ENCODE peak calls at places on chromosomes 11 and 22, in eight cellular contexts. One of them, this sample, is unnamed. For H3K9me3 and H3K27me3, the result is how much of the 10 kb centered on the place peaks cover.

GRCh38 chr11:129372609-129373488 is 2.8 kb upstream of the BARX2 start:
- DNase-seq in tibial nerve: no peak
- DNase-seq in endodermal cell: peak
- DNase-seq in keratinocyte: no peak
- DNase-seq in GM23248: peak
- DNase-seq in sigmoid colon: no peak
- DNase-seq in fibroblast of lung: no peak
- DNase-seq in adrenal gland: no peak
- DNase-seq in this sample: no peak

GRCh38 chr11:90630176-90630575 is 407.3 kb upstream of the CHORDC1 start:
- DNase-seq in tibial nerve: no peak
- DNase-seq in endodermal cell: no peak
- DNase-seq in keratinocyte: no peak
- DNase-seq in GM23248: no peak
- DNase-seq in sigmoid colon: no peak
- DNase-seq in fibroblast of lung: no peak
- DNase-seq in adrenal gland: no peak
- DNase-seq in this sample: no peak

GRCh38 chr11:293852-294661 is 5.1 kb downstream of the PGGHG start:
- DNase-seq in tibial nerve: no peak
- DNase-seq in endodermal cell: peak
- DNase-seq in keratinocyte: no peak
- DNase-seq in GM23248: no peak
- DNase-seq in sigmoid colon: peak
- DNase-seq in fibroblast of lung: no peak
- DNase-seq in adrenal gland: no peak
- DNase-seq in this sample: no peak

GRCh38 chr22:31613904-31614296 is 48.1 kb downstream of the PISD start:
- DNase-seq in tibial nerve: no peak
- DNase-seq in endodermal cell: no peak
- DNase-seq in keratinocyte: no peak
- DNase-seq in GM23248: no peak
- DNase-seq in sigmoid colon: no peak
- DNase-seq in fibroblast of lung: no peak
- DNase-seq in adrenal gland: no peak
- DNase-seq in this sample: no peak

GRCh38 chr22:30922151-30922611 is 46.4 kb downstream of the MORC2 start:
- DNase-seq in tibial nerve: no peak
- DNase-seq in endodermal cell: no peak
- DNase-seq in keratinocyte: no peak
- DNase-seq in GM23248: peak
- DNase-seq in sigmoid colon: peak
- DNase-seq in fibroblast of lung: peak
- DNase-seq in adrenal gland: peak
- DNase-seq in this sample: peak

GRCh38 chr11:63520606-63521170 is 14.8 kb downstream of the LGALS12 start:
- DNase-seq in tibial nerve: no peak
- DNase-seq in endodermal cell: no peak
- DNase-seq in keratinocyte: no peak
- DNase-seq in GM23248: peak
- DNase-seq in sigmoid colon: no peak
- DNase-seq in fibroblast of lung: no peak
- DNase-seq in adrenal gland: no peak
- DNase-seq in this sample: peak

GRCh38 chr11:61952882-61953281 is 2.7 kb downstream of the BEST1 start:
- DNase-seq in tibial nerve: no peak
- DNase-seq in endodermal cell: no peak
- DNase-seq in keratinocyte: no peak
- DNase-seq in GM23248: no peak
- DNase-seq in sigmoid colon: no peak
- DNase-seq in fibroblast of lung: no peak
- DNase-seq in adrenal gland: no peak
- DNase-seq in this sample: no peak

GRCh38 chr11:2725367-2726300 is 25.8 kb upstream of the KCNQ1OT1 start:
- DNase-seq in tibial nerve: peak
- DNase-seq in endodermal cell: no peak
- DNase-seq in keratinocyte: no peak
- DNase-seq in GM23248: peak
- DNase-seq in sigmoid colon: peak
- DNase-seq in fibroblast of lung: peak
- DNase-seq in adrenal gland: no peak
- DNase-seq in this sample: no peak

GRCh38 chr11:116777056-116777455 is 4.3 kb upstream of the BUD13 start:
- DNase-seq in tibial nerve: no peak
- DNase-seq in endodermal cell: no peak
- DNase-seq in keratinocyte: no peak
- DNase-seq in GM23248: no peak
- DNase-seq in sigmoid colon: no peak
- DNase-seq in fibroblast of lung: no peak
- DNase-seq in adrenal gland: no peak
- DNase-seq in this sample: no peak

GRCh38 chr11:45250035-45250693 is 36.0 kb downstream of the SYT13 start:
- DNase-seq in tibial nerve: no peak
- DNase-seq in endodermal cell: no peak
- DNase-seq in keratinocyte: no peak
- DNase-seq in GM23248: no peak
- DNase-seq in sigmoid colon: no peak
- DNase-seq in fibroblast of lung: no peak
- DNase-seq in adrenal gland: no peak
- DNase-seq in this sample: peak

GRCh38 chr11:1515082-1516060 is 28.8 kb upstream of the MOB2 start:
- DNase-seq in tibial nerve: peak
- DNase-seq in endodermal cell: peak
- DNase-seq in keratinocyte: no peak
- DNase-seq in GM23248: peak
- DNase-seq in sigmoid colon: peak
- DNase-seq in fibroblast of lung: peak
- DNase-seq in adrenal gland: peak
- DNase-seq in this sample: peak

DNA sequence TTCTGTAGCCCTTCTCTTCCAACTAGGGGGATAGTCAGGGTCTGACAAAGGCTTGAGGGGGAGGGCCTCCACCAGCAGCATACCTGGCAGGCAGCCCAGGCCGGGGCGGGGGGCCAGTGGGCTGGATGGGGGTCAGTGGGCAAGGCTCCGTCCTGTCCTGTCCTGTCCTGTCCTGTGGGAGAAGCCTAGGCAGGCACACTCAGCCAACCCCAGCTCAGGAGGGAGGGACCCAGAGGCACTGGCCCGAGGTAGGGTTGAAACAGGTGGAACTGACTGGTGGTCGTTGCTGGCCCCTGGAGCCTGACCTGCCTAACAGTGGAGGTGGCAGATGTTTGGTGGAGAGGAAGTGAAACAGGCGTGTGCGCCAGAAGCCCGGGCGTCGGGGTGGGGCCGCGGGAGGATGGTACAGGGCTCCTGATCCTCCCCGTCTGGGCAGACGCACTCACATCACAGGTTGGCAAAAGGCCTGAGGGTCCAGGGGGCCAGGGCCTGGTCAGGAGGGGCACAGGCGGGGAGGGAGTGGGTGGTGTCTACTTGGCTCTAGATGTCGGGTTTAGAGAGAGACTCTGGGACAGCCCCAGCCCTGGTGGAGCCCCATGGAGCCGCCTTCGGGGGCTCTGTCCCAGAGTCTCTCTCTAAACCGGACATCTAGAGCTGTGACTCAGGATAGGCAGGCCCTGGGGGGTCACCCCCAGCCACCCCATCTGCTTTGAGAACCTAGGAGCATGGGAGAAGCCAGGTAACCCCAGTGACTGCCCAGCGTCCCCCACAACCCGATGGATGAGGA is 32.5 kb upstream of the GRAMD4 start:
- DNase-seq in tibial nerve: no peak
- DNase-seq in endodermal cell: peak
- DNase-seq in keratinocyte: no peak
- DNase-seq in GM23248: no peak
- DNase-seq in sigmoid colon: no peak
- DNase-seq in fibroblast of lung: no peak
- DNase-seq in adrenal gland: no peak
- DNase-seq in this sample: no peak
- H3K4me3 ChIP-seq in tibial nerve: no peak
- H3K4me3 ChIP-seq in endodermal cell: no peak
- H3K4me3 ChIP-seq in keratinocyte: no peak
- H3K4me3 ChIP-seq in GM23248: no peak
- H3K4me3 ChIP-seq in sigmoid colon: no peak
- H3K4me3 ChIP-seq in fibroblast of lung: no peak
- H3K4me3 ChIP-seq in adrenal gland: no peak
- H3K4me3 ChIP-seq in this sample: no peak

GRCh38 chr11:12017865-12018453 is 9.5 kb upstream of the DKK3 start:
- DNase-seq in tibial nerve: no peak
- DNase-seq in endodermal cell: no peak
- DNase-seq in keratinocyte: no peak
- DNase-seq in GM23248: peak
- DNase-seq in sigmoid colon: no peak
- DNase-seq in fibroblast of lung: no peak
- DNase-seq in adrenal gland: no peak
- DNase-seq in this sample: peak

GRCh38 chr11:12019867-12020416 is 11.5 kb upstream of the DKK3 start:
- DNase-seq in tibial nerve: no peak
- DNase-seq in endodermal cell: no peak
- DNase-seq in keratinocyte: no peak
- DNase-seq in GM23248: no peak
- DNase-seq in sigmoid colon: no peak
- DNase-seq in fibroblast of lung: no peak
- DNase-seq in adrenal gland: no peak
- DNase-seq in this sample: no peak

GRCh38 chr11:12019337-12019736 is 10.9 kb upstream of the DKK3 start:
- DNase-seq in tibial nerve: no peak
- DNase-seq in endodermal cell: no peak
- DNase-seq in keratinocyte: no peak
- DNase-seq in GM23248: peak
- DNase-seq in sigmoid colon: no peak
- DNase-seq in fibroblast of lung: peak
- DNase-seq in adrenal gland: no peak
- DNase-seq in this sample: peak

GRCh38 chr11:12017243-12017678 is 8.8 kb upstream of the DKK3 start:
- DNase-seq in tibial nerve: no peak
- DNase-seq in endodermal cell: no peak
- DNase-seq in keratinocyte: no peak
- DNase-seq in GM23248: peak
- DNase-seq in sigmoid colon: no peak
- DNase-seq in fibroblast of lung: peak
- DNase-seq in adrenal gland: no peak
- DNase-seq in this sample: peak

GRCh38 chr11:12020546-12020945 is 12.1 kb upstream of the DKK3 start:
- DNase-seq in tibial nerve: no peak
- DNase-seq in endodermal cell: peak
- DNase-seq in keratinocyte: no peak
- DNase-seq in GM23248: no peak
- DNase-seq in sigmoid colon: no peak
- DNase-seq in fibroblast of lung: no peak
- DNase-seq in adrenal gland: no peak
- DNase-seq in this sample: no peak
- H3K9me3 ChIP-seq in tibial nerve: under half
- H3K9me3 ChIP-seq in endodermal cell: under half
- H3K9me3 ChIP-seq in keratinocyte: under half
- H3K9me3 ChIP-seq in GM23248: under half
- H3K9me3 ChIP-seq in sigmoid colon: under half
- H3K9me3 ChIP-seq in fibroblast of lung: under half
- H3K9me3 ChIP-seq in adrenal gland: under half
- H3K9me3 ChIP-seq in this sample: under half

GRCh38 chr11:111540114-111540920 is at the start of gene LAYN:
- DNase-seq in tibial nerve: no peak
- DNase-seq in endodermal cell: peak
- DNase-seq in keratinocyte: no peak
- DNase-seq in GM23248: peak
- DNase-seq in sigmoid colon: peak
- DNase-seq in fibroblast of lung: no peak
- DNase-seq in adrenal gland: peak
- DNase-seq in this sample: peak

GRCh38 chr11:111539426-111540113 is 950 bp upstream of the LAYN start:
- DNase-seq in tibial nerve: no peak
- DNase-seq in endodermal cell: no peak
- DNase-seq in keratinocyte: no peak
- DNase-seq in GM23248: no peak
- DNase-seq in sigmoid colon: no peak
- DNase-seq in fibroblast of lung: no peak
- DNase-seq in adrenal gland: no peak
- DNase-seq in this sample: no peak

GRCh38 chr11:111540921-111541208 is 345 bp downstream of the LAYN start:
- DNase-seq in tibial nerve: no peak
- DNase-seq in endodermal cell: no peak
- DNase-seq in keratinocyte: no peak
- DNase-seq in GM23248: no peak
- DNase-seq in sigmoid colon: no peak
- DNase-seq in fibroblast of lung: no peak
- DNase-seq in adrenal gland: no peak
- DNase-seq in this sample: no peak

GRCh38 chr11:111537336-111537860 is 3.1 kb upstream of the LAYN start:
- DNase-seq in tibial nerve: no peak
- DNase-seq in endodermal cell: no peak
- DNase-seq in keratinocyte: no peak
- DNase-seq in GM23248: no peak
- DNase-seq in sigmoid colon: no peak
- DNase-seq in fibroblast of lung: no peak
- DNase-seq in adrenal gland: no peak
- DNase-seq in this sample: no peak

GRCh38 chr11:111538407-111539114 is 2.0 kb upstream of the LAYN start:
- DNase-seq in tibial nerve: no peak
- DNase-seq in endodermal cell: no peak
- DNase-seq in keratinocyte: no peak
- DNase-seq in GM23248: no peak
- DNase-seq in sigmoid colon: no peak
- DNase-seq in fibroblast of lung: no peak
- DNase-seq in adrenal gland: no peak
- DNase-seq in this sample: no peak
- H3K27me3 ChIP-seq in tibial nerve: under half
- H3K27me3 ChIP-seq in endodermal cell: half or more
- H3K27me3 ChIP-seq in keratinocyte: under half
- H3K27me3 ChIP-seq in GM23248: under half
- H3K27me3 ChIP-seq in sigmoid colon: under half
- H3K27me3 ChIP-seq in fibroblast of lung: under half
- H3K27me3 ChIP-seq in adrenal gland: under half
- H3K27me3 ChIP-seq in this sample: under half

GRCh38 chr11:122690292-122690691 is 34.8 kb downstream of the UBASH3B start:
- DNase-seq in tibial nerve: no peak
- DNase-seq in endodermal cell: no peak
- DNase-seq in keratinocyte: no peak
- DNase-seq in GM23248: no peak
- DNase-seq in sigmoid colon: no peak
- DNase-seq in fibroblast of lung: no peak
- DNase-seq in adrenal gland: no peak
- DNase-seq in this sample: no peak

GRCh38 chr11:122695076-122695620 is 39.6 kb downstream of the UBASH3B start:
- DNase-seq in tibial nerve: no peak
- DNase-seq in endodermal cell: no peak
- DNase-seq in keratinocyte: no peak
- DNase-seq in GM23248: no peak
- DNase-seq in sigmoid colon: no peak
- DNase-seq in fibroblast of lung: no peak
- DNase-seq in adrenal gland: no peak
- DNase-seq in this sample: no peak

GRCh38 chr11:122690801-122691649 is 35.5 kb downstream of the UBASH3B start:
- DNase-seq in tibial nerve: peak
- DNase-seq in endodermal cell: no peak
- DNase-seq in keratinocyte: no peak
- DNase-seq in GM23248: peak
- DNase-seq in sigmoid colon: no peak
- DNase-seq in fibroblast of lung: peak
- DNase-seq in adrenal gland: no peak
- DNase-seq in this sample: no peak

GRCh38 chr11:122692444-122692843 is 36.9 kb downstream of the UBASH3B start:
- DNase-seq in tibial nerve: no peak
- DNase-seq in endodermal cell: peak
- DNase-seq in keratinocyte: no peak
- DNase-seq in GM23248: no peak
- DNase-seq in sigmoid colon: no peak
- DNase-seq in fibroblast of lung: no peak
- DNase-seq in adrenal gland: no peak
- DNase-seq in this sample: no peak

GRCh38 chr11:122691751-122692150 is 36.2 kb downstream of the UBASH3B start:
- DNase-seq in tibial nerve: no peak
- DNase-seq in endodermal cell: no peak
- DNase-seq in keratinocyte: no peak
- DNase-seq in GM23248: no peak
- DNase-seq in sigmoid colon: no peak
- DNase-seq in fibroblast of lung: no peak
- DNase-seq in adrenal gland: no peak
- DNase-seq in this sample: no peak
- H3K4me3 ChIP-seq in tibial nerve: no peak
- H3K4me3 ChIP-seq in endodermal cell: no peak
- H3K4me3 ChIP-seq in keratinocyte: no peak
- H3K4me3 ChIP-seq in GM23248: no peak
- H3K4me3 ChIP-seq in sigmoid colon: no peak
- H3K4me3 ChIP-seq in fibroblast of lung: no peak
- H3K4me3 ChIP-seq in adrenal gland: no peak
- H3K4me3 ChIP-seq in this sample: no peak

This sample was measured in MG63.